ENCODE peak calls at places on chromosome 9, in ten cellular contexts. E is mesothelial cell of epicardium; L is IMR-90; Y is GM13977; S is PC-3; W is activated CD8-positive, alpha-beta T cell treated with anti-CD3 and anti-CD28 coated beads for 36 hours; U is neural crest cell; C is osteocyte; Q is H9; H is A673. R is an unnamed sample.

GRCh38 chr9:73613092-73613701 is 461.5 kb downstream of the ANXA1 start:
- DNase-seq in E (no peak), L (no peak), Y (no peak), S (no peak), W (no peak), U (no peak), C (no peak), Q (no peak), H (peak; percentile 3), R (no peak)

GRCh38 chr9:95224371-95225015 is 93.0 kb downstream of the FANCC start:
- DNase-seq in E (no peak), L (peak; percentile 15), Y (no peak), S (no peak), W (no peak), U (no peak), C (no peak), Q (no peak), H (no peak), R (no peak)

GRCh38 chr9:21559402-21560280 is 77.5 kb upstream of the IFNE start:
- DNase-seq in E (peak; percentile 59), L (peak; percentile 55), Y (peak; percentile 60), S (peak; percentile 82), W (peak; percentile 67), U (peak; percentile 32), C (peak; percentile 85), Q (peak; percentile 77), H (no peak), R (peak; percentile 48)

GRCh38 chr9:79165006-79165405 is 406.8 kb upstream of the TLE4 start:
- DNase-seq in E (no peak), L (peak; percentile 79), Y (no peak), S (peak; percentile 53), W (no peak), U (no peak), C (no peak), Q (no peak), H (no peak), R (peak; percentile 50)

GRCh38 chr9:136077491-136077890 is 17.6 kb downstream of the NACC2 start:
- DNase-seq in E (no peak), L (no peak), Y (no peak), S (no peak), W (no peak), U (no peak), C (no peak), Q (no peak), H (no peak), R (no peak)

GRCh38 chr9:105132576-105132975 is 111.9 kb upstream of the SLC44A1 start:
- DNase-seq in E (no peak), L (peak; percentile 95), Y (no peak), S (peak; percentile 80), W (no peak), U (no peak), C (no peak), Q (no peak), H (no peak), R (peak; percentile 96)

GRCh38 chr9:68780735-68781134 is 75.7 kb downstream of the PIP5K1B start:
- DNase-seq in E (no peak), L (peak; percentile 4), Y (no peak), S (peak; percentile 6), W (peak; percentile 29), U (no peak), C (no peak), Q (no peak), H (no peak), R (no peak)

GRCh38 chr9:35035851-35036701 is 36.3 kb downstream of the VCP start:
- DNase-seq in E (no peak), L (peak; percentile 38), Y (peak; percentile 35), S (no peak), W (peak; percentile 64), U (no peak), C (no peak), Q (peak; percentile 75), H (peak; percentile 78), R (no peak)

GRCh38 chr9:111481885-111482636 is 2.1 kb downstream of the ECPAS start:
- DNase-seq in E (no peak), L (peak; percentile 63), Y (no peak), S (peak; percentile 56), W (no peak), U (no peak), C (no peak), Q (no peak), H (peak; percentile 53), R (peak; percentile 31)

GRCh38 chr9:135103931-135104639 is 16.6 kb downstream of the OLFM1 start:
- DNase-seq in E (no peak), L (no peak), Y (no peak), S (no peak), W (no peak), U (no peak), C (no peak), Q (no peak), H (no peak), R (no peak)

GRCh38 chr9:35599763-35600604 is 5.1 kb upstream of the TESK1 start:
- DNase-seq in E (no peak), L (no peak), Y (no peak), S (no peak), W (peak; percentile 20), U (no peak), C (no peak), Q (peak; percentile 65), H (peak; percentile 60), R (no peak)

GRCh38 chr9:12554636-12555035 is 138.5 kb upstream of the TYRP1 start:
- DNase-seq in E (no peak), L (peak; percentile 1), Y (no peak), S (peak; percentile 25), W (no peak), U (no peak), C (no peak), Q (peak; percentile 37), H (peak; percentile 58), R (no peak)

DNA sequence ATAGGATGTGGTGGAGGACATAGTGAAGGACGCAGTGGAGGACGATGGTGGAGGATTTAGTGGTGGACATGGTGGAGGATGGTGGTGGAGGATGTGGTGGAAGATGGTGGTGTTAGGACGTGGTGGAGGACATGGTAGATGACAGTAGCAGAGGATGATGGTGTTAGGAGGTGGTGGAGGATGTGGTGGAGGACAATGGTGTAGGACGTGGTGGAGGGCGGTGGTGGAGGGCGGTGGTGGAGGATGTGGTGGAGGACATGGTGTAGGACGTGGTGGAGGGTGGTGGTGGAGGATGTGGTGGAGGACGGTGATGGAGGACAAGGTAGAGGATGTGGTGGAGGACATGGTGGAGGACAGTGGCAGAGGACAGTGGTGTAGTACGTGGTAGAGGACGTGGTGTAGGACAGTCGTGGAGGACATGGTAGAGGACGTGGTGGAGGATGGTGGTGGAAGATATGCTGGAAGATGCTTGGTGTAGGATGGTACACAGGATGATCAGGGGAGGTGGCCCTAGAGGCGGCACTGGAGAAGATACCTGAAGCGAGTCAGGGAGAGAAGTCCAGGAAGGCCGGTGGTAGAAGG is 68.7 kb downstream of the S1PR3 start:
- DNase-seq in E (no peak), L (no peak), Y (no peak), S (no peak), W (no peak), U (no peak), C (no peak), Q (no peak), H (no peak), R (no peak)
- TF ChIP-seq CTCF in E (no peak), L (no peak), Y (no peak), S (no peak), W (no peak), U (no peak), C (no peak), Q (no peak), H (no peak), R (no peak)

GRCh38 chr9:121599186-121599871 is 52.1 kb upstream of the DAB2IP start:
- DNase-seq in E (peak; percentile 47), L (peak; percentile 26), Y (peak; percentile 58), S (peak; percentile 85), W (no peak), U (peak; percentile 52), C (peak; percentile 87), Q (peak; percentile 94), H (no peak), R (no peak)

GRCh38 chr9:121599872-121600585 is 51.4 kb upstream of the DAB2IP start:
- DNase-seq in E (no peak), L (no peak), Y (no peak), S (no peak), W (no peak), U (no peak), C (no peak), Q (no peak), H (no peak), R (no peak)

GRCh38 chr9:121597693-121598166 is 53.7 kb upstream of the DAB2IP start:
- DNase-seq in E (no peak), L (no peak), Y (no peak), S (no peak), W (no peak), U (no peak), C (no peak), Q (no peak), H (no peak), R (no peak)

GRCh38 chr9:121596515-121596914 is 54.9 kb upstream of the DAB2IP start:
- DNase-seq in E (no peak), L (peak; percentile 56), Y (no peak), S (no peak), W (no peak), U (no peak), C (no peak), Q (no peak), H (no peak), R (peak; percentile 29)

GRCh38 chr9:121598167-121599000 is 53.0 kb upstream of the DAB2IP start:
- DNase-seq in E (peak; percentile 79), L (peak; percentile 86), Y (peak; percentile 42), S (peak; percentile 82), W (no peak), U (peak; percentile 60), C (peak; percentile 92), Q (peak; percentile 93), H (no peak), R (peak; percentile 91)
- TF ChIP-seq CTCF in E (no peak), L (peak; percentile 56), Y (no peak), S (no peak), W (no peak), U (peak; percentile 67), C (peak; percentile 49), Q (peak; percentile 32), H (no peak), R (peak; percentile 54)

GRCh38 chr9:100322954-100323536 is 29.7 kb downstream of the TEX10 start:
- DNase-seq in E (no peak), L (peak; percentile 51), Y (peak; percentile 9), S (peak; percentile 44), W (peak; percentile 63), U (peak; percentile 44), C (no peak), Q (no peak), H (peak; percentile 65), R (peak; percentile 43)

GRCh38 chr9:100324594-100325200 is 28.0 kb downstream of the TEX10 start:
- DNase-seq in E (no peak), L (peak; percentile 74), Y (no peak), S (peak; percentile 30), W (no peak), U (no peak), C (no peak), Q (no peak), H (peak; percentile 61), R (peak; percentile 39)
- TF ChIP-seq CTCF in E (peak; percentile 71), L (peak; percentile 61), Y (peak; percentile 45), S (peak; percentile 55), W (peak; percentile 51), U (peak; percentile 72), C (peak; percentile 64), Q (peak; percentile 73), H (peak; percentile 62), R (peak; percentile 84)

DNA sequence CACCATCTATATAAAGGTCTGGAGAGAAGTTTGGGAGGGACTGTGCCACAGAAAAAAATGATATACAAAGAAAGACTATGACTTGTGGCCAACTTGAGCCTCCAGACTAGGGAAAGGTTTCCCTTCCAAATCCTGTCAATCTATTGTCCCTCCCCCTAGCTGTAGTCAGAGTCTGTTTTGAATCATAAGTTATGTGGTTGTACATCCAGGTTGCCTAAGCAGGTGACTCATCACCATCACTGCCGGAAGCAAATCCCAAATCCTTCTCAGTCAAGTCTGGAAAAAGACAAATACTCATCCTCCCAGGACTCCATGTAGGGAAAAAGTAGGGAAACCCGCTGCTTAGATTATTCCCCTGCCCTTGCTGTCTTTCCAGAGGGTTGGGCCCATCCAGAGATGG is 235.7 kb downstream of the CDK5RAP2 start:
- DNase-seq in E (no peak), L (peak; percentile 80), Y (no peak), S (peak; percentile 79), W (no peak), U (no peak), C (no peak), Q (no peak), H (no peak), R (peak; percentile 67)
- TF ChIP-seq CTCF in E (no peak), L (no peak), Y (no peak), S (no peak), W (no peak), U (no peak), C (no peak), Q (no peak), H (no peak), R (no peak)